ENCODE peak calls at places on chromosomes 4 and X, in five cellular contexts. K is PC-3; J is HTR-8/SVneo; C is cardiac muscle cell; L is stimulated activated CD4-positive, alpha-beta T cell treated with anti-CD3 and anti-CD28 coated beads, Interleukin-2, amount 100 ng/mL, for 48 hours. U is an unnamed sample.

GRCh38 chr4:88514557-88515511 is 8.7 kb downstream of the PYURF start:
- DNase-seq in L (no peak), J (no peak), C (no peak), K (peak), U (no peak)

GRCh38 chr4:112075129-112075753 is 70.0 kb upstream of the FAM241A start:
- DNase-seq in L (peak), K (peak), C (peak), J (peak), U (peak)

GRCh38 chr4:148795156-148795864 is 353.1 kb upstream of the NR3C2 start:
- DNase-seq in K (peak), J (peak), L (no peak), C (peak), U (no peak)

GRCh38 chr4:1049591-1049905 is 38.1 kb downstream of the FGFRL1 start:
- DNase-seq in C (no peak), K (no peak), L (no peak), J (no peak), U (no peak)

GRCh38 chr4:41572414-41572986 is 34.5 kb downstream of the LIMCH1 start:
- DNase-seq in K (no peak), L (no peak), J (no peak), C (no peak), U (no peak)

GRCh38 chr4:38868055-38868965 is 704 bp downstream of the FAM114A1 start:
- DNase-seq in J (no peak), L (no peak), C (peak), K (no peak), U (no peak)

GRCh38 chr4:7756071-7756470 is 183.6 kb downstream of the AFAP1 start:
- DNase-seq in J (no peak), L (no peak), K (no peak), C (no peak), U (no peak)

GRCh38 chrX:82230013-82230412 is 1028.1 kb downstream of the SH3BGRL start:
- DNase-seq in J (no peak), L (no peak), K (no peak), C (no peak), U (no peak)

GRCh38 chr4:113311047-113311446 is 261.6 kb downstream of the ANK2 start:
- DNase-seq in J (no peak), C (no peak), L (no peak), K (peak), U (no peak)

U was measured in K562.